ENCODE peak calls at places on chromosome 4, in ten cellular contexts. I is fibroblast of pulmonary artery; Z is activated CD4-positive, alpha-beta T cell treated with anti-CD3 and anti-CD28 coated beads, Interleukin-2, amount 50 U/mL, for 4 hours; W is neural progenitor cell; K is WTC11; X is A549; T is NCI-H748 treated with DMSO at 0.1 percent for 48 hours; E is D341Med; U is GM19239; B is AG09309. L is an unnamed sample.

GRCh38 chr4:100816646-100817045 is 298.8 kb upstream of the EMCN start:
- DNase-seq in I (no peak), Z (no peak), W (no peak), K (no peak), X (no peak), T (no peak), E (no peak), U (no peak), B (no peak), L (no peak)

GRCh38 chr4:7519638-7520373 is 85.1 kb upstream of the PSAPL1 start:
- DNase-seq in I (no peak), Z (no peak), W (peak), K (no peak), X (no peak), T (no peak), E (no peak), U (no peak), B (no peak), L (no peak)

GRCh38 chr4:74217365-74217764 is 59.4 kb downstream of the MTHFD2L start:
- DNase-seq in I (peak), Z (no peak), W (no peak), K (no peak), X (no peak), T (no peak), E (no peak), U (no peak), B (no peak), L (no peak)

GRCh38 chr4:163595590-163595989 is 101.1 kb downstream of the TMA16 start:
- DNase-seq in I (no peak), Z (no peak), W (no peak), K (no peak), X (no peak), T (no peak), E (no peak), U (no peak), B (no peak), L (no peak)

GRCh38 chr4:25320374-25321172 is 8.0 kb downstream of the ZCCHC4 start:
- DNase-seq in I (peak), Z (no peak), W (no peak), K (no peak), X (peak), T (no peak), E (no peak), U (no peak), B (peak), L (no peak)

GRCh38 chr4:7581477-7581876 is 146.7 kb upstream of the PSAPL1 start:
- DNase-seq in I (peak), Z (no peak), W (peak), K (peak), X (peak), T (no peak), E (no peak), U (no peak), B (no peak), L (no peak)

GRCh38 chr4:8345053-8345945 is 75.7 kb downstream of the HTRA3 start:
- DNase-seq in I (no peak), Z (no peak), W (no peak), K (no peak), X (no peak), T (no peak), E (no peak), U (no peak), B (no peak), L (no peak)

GRCh38 chr4:158253350-158253980 is 43.2 kb downstream of the TMEM144 start:
- DNase-seq in I (peak), Z (peak), W (peak), K (peak), X (peak), T (peak), E (peak), U (peak), B (peak), L (peak)

GRCh38 chr4:1207603-1208265 is 35.4 kb upstream of the SPON2 start:
- DNase-seq in I (peak), Z (no peak), W (no peak), K (peak), X (no peak), T (no peak), E (peak), U (no peak), B (no peak), L (peak)

GRCh38 chr4:100095729-100096595 is 94.3 kb downstream of the DDIT4L start:
- DNase-seq in I (peak), Z (peak), W (peak), K (peak), X (peak), T (peak), E (peak), U (peak), B (peak), L (peak)

GRCh38 chr4:123564758-123565346 is 168.3 kb downstream of the SPRY1 start:
- DNase-seq in I (peak), Z (peak), W (peak), K (peak), X (peak), T (peak), E (peak), U (peak), B (peak), L (peak)

GRCh38 chr4:140188975-140189374 is 35.0 kb upstream of the MAML3 start:
- DNase-seq in I (peak), Z (no peak), W (no peak), K (no peak), X (no peak), T (no peak), E (no peak), U (no peak), B (peak), L (no peak)

GRCh38 chr4:120517966-120518365 is 404.6 kb downstream of the PRDM5 start:
- DNase-seq in I (peak), Z (no peak), W (no peak), K (no peak), X (peak), T (no peak), E (no peak), U (no peak), B (peak), L (no peak)

GRCh38 chr4:18366762-18367358 is 345.3 kb upstream of the LCORL start:
- DNase-seq in I (peak), Z (no peak), W (peak), K (no peak), X (peak), T (peak), E (peak), U (peak), B (no peak), L (no peak)

GRCh38 chr4:30720656-30721352 is 635 bp downstream of the PCDH7 start:
- DNase-seq in I (peak), Z (no peak), W (peak), K (peak), X (peak), T (peak), E (peak), U (no peak), B (no peak), L (peak)

GRCh38 chr4:115315182-115315581 is 201.8 kb upstream of the NDST4 start:
- DNase-seq in I (no peak), Z (no peak), W (peak), K (peak), X (no peak), T (no peak), E (no peak), U (no peak), B (no peak), L (no peak)

GRCh38 chr4:53640576-53641459 is 49.5 kb upstream of the LNX1 start:
- DNase-seq in I (no peak), Z (no peak), W (peak), K (no peak), X (no peak), T (no peak), E (peak), U (no peak), B (no peak), L (no peak)

GRCh38 chr4:53505947-53506346 is 85.3 kb downstream of the LNX1 start:
- DNase-seq in I (peak), Z (no peak), W (no peak), K (no peak), X (no peak), T (no peak), E (no peak), U (no peak), B (no peak), L (no peak)

GRCh38 chr4:6917445-6918241 is 8.0 kb downstream of the TBC1D14 start:
- DNase-seq in I (peak), Z (no peak), W (peak), K (peak), X (peak), T (peak), E (peak), U (no peak), B (no peak), L (peak)

GRCh38 chr4:5787311-5787710 is 76.3 kb downstream of the EVC start:
- DNase-seq in I (no peak), Z (no peak), W (no peak), K (no peak), X (no peak), T (no peak), E (no peak), U (no peak), B (no peak), L (no peak)

GRCh38 chr4:107800686-107801085 is 24.0 kb upstream of the SGMS2 start:
- DNase-seq in I (no peak), Z (no peak), W (no peak), K (no peak), X (no peak), T (no peak), E (no peak), U (no peak), B (no peak), L (no peak)

L was measured in midbrain.